ENCODE peak calls at places on chromosome 15, in six cellular contexts. One of them, this sample, is unnamed.

GRCh38 chr15:74301583-74302374 is 65.7 kb downstream of the CCDC33 start:
- DNase-seq in AG08395: no peak
- DNase-seq in HS-27A: no peak
- DNase-seq in heart left ventricle: no peak
- DNase-seq in dorsolateral prefrontal cortex: no peak
- DNase-seq in A549: no peak
- DNase-seq in this sample: no peak

GRCh38 chr15:96162322-96162721 is 168.2 kb upstream of the NR2F2 start:
- DNase-seq in AG08395: no peak
- DNase-seq in HS-27A: no peak
- DNase-seq in heart left ventricle: no peak
- DNase-seq in dorsolateral prefrontal cortex: no peak
- DNase-seq in A549: no peak
- DNase-seq in this sample: no peak

GRCh38 chr15:55827204-55827603 is 84.3 kb upstream of the PRTG start:
- DNase-seq in AG08395: no peak
- DNase-seq in HS-27A: no peak
- DNase-seq in heart left ventricle: no peak
- DNase-seq in dorsolateral prefrontal cortex: no peak
- DNase-seq in A549: no peak
- DNase-seq in this sample: no peak

GRCh38 chr15:43523646-43524045 is 6.2 kb downstream of the MAP1A start:
- DNase-seq in AG08395: no peak
- DNase-seq in HS-27A: no peak
- DNase-seq in heart left ventricle: no peak
- DNase-seq in dorsolateral prefrontal cortex: no peak
- DNase-seq in A549: no peak
- DNase-seq in this sample: no peak

GRCh38 chr15:25512957-25513356 is 74.1 kb upstream of the UBE3A start:
- DNase-seq in AG08395: no peak
- DNase-seq in HS-27A: no peak
- DNase-seq in heart left ventricle: no peak
- DNase-seq in dorsolateral prefrontal cortex: no peak
- DNase-seq in A549: no peak
- DNase-seq in this sample: no peak

GRCh38 chr15:46786886-46787285 is 930.4 kb upstream of the SEMA6D start:
- DNase-seq in AG08395: no peak
- DNase-seq in HS-27A: no peak
- DNase-seq in heart left ventricle: no peak
- DNase-seq in dorsolateral prefrontal cortex: no peak
- DNase-seq in A549: no peak
- DNase-seq in this sample: no peak

GRCh38 chr15:58440922-58441321 is 9.1 kb downstream of the LIPC start:
- DNase-seq in AG08395: no peak
- DNase-seq in HS-27A: no peak
- DNase-seq in heart left ventricle: no peak
- DNase-seq in dorsolateral prefrontal cortex: no peak
- DNase-seq in A549: peak
- DNase-seq in this sample: no peak

GRCh38 chr15:63047792-63048114 is 5.2 kb downstream of the TPM1 start:
- DNase-seq in AG08395: no peak
- DNase-seq in HS-27A: no peak
- DNase-seq in heart left ventricle: no peak
- DNase-seq in dorsolateral prefrontal cortex: no peak
- DNase-seq in A549: no peak
- DNase-seq in this sample: no peak

GRCh38 chr15:48622227-48622626 is 23.3 kb downstream of the FBN1 start:
- DNase-seq in AG08395: no peak
- DNase-seq in HS-27A: no peak
- DNase-seq in heart left ventricle: no peak
- DNase-seq in dorsolateral prefrontal cortex: no peak
- DNase-seq in A549: no peak
- DNase-seq in this sample: no peak

GRCh38 chr15:39468828-39469227 is 112.1 kb upstream of the THBS1 start:
- DNase-seq in AG08395: no peak
- DNase-seq in HS-27A: no peak
- DNase-seq in heart left ventricle: no peak
- DNase-seq in dorsolateral prefrontal cortex: no peak
- DNase-seq in A549: no peak
- DNase-seq in this sample: no peak

GRCh38 chr15:64894395-64895056 is 17.2 kb upstream of the ANKDD1A start:
- DNase-seq in AG08395: no peak
- DNase-seq in HS-27A: no peak
- DNase-seq in heart left ventricle: peak
- DNase-seq in dorsolateral prefrontal cortex: no peak
- DNase-seq in A549: no peak
- DNase-seq in this sample: no peak

GRCh38 chr15:42549052-42549491 is 434 bp downstream of the HAUS2 start:
- DNase-seq in AG08395: peak
- DNase-seq in HS-27A: no peak
- DNase-seq in heart left ventricle: no peak
- DNase-seq in dorsolateral prefrontal cortex: no peak
- DNase-seq in A549: peak
- DNase-seq in this sample: peak

GRCh38 chr15:59313703-59314332 is 58.9 kb downstream of the MYO1E start:
- DNase-seq in AG08395: no peak
- DNase-seq in HS-27A: no peak
- DNase-seq in heart left ventricle: peak
- DNase-seq in dorsolateral prefrontal cortex: no peak
- DNase-seq in A549: peak
- DNase-seq in this sample: no peak

GRCh38 chr15:67547836-67548531 is 5.5 kb downstream of the MAP2K5 start:
- DNase-seq in AG08395: peak
- DNase-seq in HS-27A: no peak
- DNase-seq in heart left ventricle: no peak
- DNase-seq in dorsolateral prefrontal cortex: no peak
- DNase-seq in A549: no peak
- DNase-seq in this sample: no peak

GRCh38 chr15:64865126-64865997 is 23.6 kb downstream of the PLEKHO2 start:
- DNase-seq in AG08395: no peak
- DNase-seq in HS-27A: no peak
- DNase-seq in heart left ventricle: no peak
- DNase-seq in dorsolateral prefrontal cortex: no peak
- DNase-seq in A549: no peak
- DNase-seq in this sample: no peak

GRCh38 chr15:60423540-60423939 is 25.8 kb upstream of the ANXA2 start:
- DNase-seq in AG08395: peak
- DNase-seq in HS-27A: no peak
- DNase-seq in heart left ventricle: no peak
- DNase-seq in dorsolateral prefrontal cortex: no peak
- DNase-seq in A549: peak
- DNase-seq in this sample: no peak

GRCh38 chr15:58221591-58222241 is 83.5 kb downstream of the AQP9 start:
- DNase-seq in AG08395: peak
- DNase-seq in HS-27A: no peak
- DNase-seq in heart left ventricle: no peak
- DNase-seq in dorsolateral prefrontal cortex: no peak
- DNase-seq in A549: peak
- DNase-seq in this sample: no peak

GRCh38 chr15:90701048-90701447 is 16.1 kb upstream of the BLM start:
- DNase-seq in AG08395: no peak
- DNase-seq in HS-27A: no peak
- DNase-seq in heart left ventricle: no peak
- DNase-seq in dorsolateral prefrontal cortex: no peak
- DNase-seq in A549: no peak
- DNase-seq in this sample: no peak

GRCh38 chr15:79494963-79495362 is 62.8 kb downstream of the MINAR1 start:
- DNase-seq in AG08395: no peak
- DNase-seq in HS-27A: no peak
- DNase-seq in heart left ventricle: no peak
- DNase-seq in dorsolateral prefrontal cortex: no peak
- DNase-seq in A549: no peak
- DNase-seq in this sample: no peak

GRCh38 chr15:43150171-43150929 is 17.0 kb downstream of the TMEM62 start:
- DNase-seq in AG08395: peak
- DNase-seq in HS-27A: peak
- DNase-seq in heart left ventricle: no peak
- DNase-seq in dorsolateral prefrontal cortex: no peak
- DNase-seq in A549: peak
- DNase-seq in this sample: peak

GRCh38 chr15:53389271-53389670 is 370.2 kb downstream of the WDR72 start:
- DNase-seq in AG08395: no peak
- DNase-seq in HS-27A: no peak
- DNase-seq in heart left ventricle: no peak
- DNase-seq in dorsolateral prefrontal cortex: no peak
- DNase-seq in A549: no peak
- DNase-seq in this sample: no peak

GRCh38 chr15:78394981-78395619 is 42.9 kb upstream of the IREB2 start:
- DNase-seq in AG08395: no peak
- DNase-seq in HS-27A: no peak
- DNase-seq in heart left ventricle: no peak
- DNase-seq in dorsolateral prefrontal cortex: no peak
- DNase-seq in A549: no peak
- DNase-seq in this sample: no peak

GRCh38 chr15:42140383-42141070 is 15.9 kb downstream of the PLA2G4F start:
- DNase-seq in AG08395: no peak
- DNase-seq in HS-27A: no peak
- DNase-seq in heart left ventricle: no peak
- DNase-seq in dorsolateral prefrontal cortex: peak
- DNase-seq in A549: no peak
- DNase-seq in this sample: no peak

This sample was measured in H54.